ENCODE peak calls at places on chromosomes 16 and 17, in nine cellular contexts. Q, M, I, P, J, N, D, Y and O are unnamed samples.

GRCh38 chr17:67281736-67282135 is 36.7 kb upstream of the HELZ start:
- DNase-seq in P (no peak), N (peak), J (no peak), Q (no peak), M (no peak), Y (no peak), D (no peak), I (no peak), O (no peak)

GRCh38 chr17:39261286-39261685 is 35.5 kb upstream of the STAC2 start:
- DNase-seq in N (no peak), Y (no peak), M (no peak), Q (no peak), J (no peak), I (no peak), D (no peak), P (no peak), O (no peak)

GRCh38 chr17:55155867-55156560 is 108.7 kb upstream of the HLF start:
- DNase-seq in Y (no peak), P (no peak), N (no peak), Q (no peak), I (no peak), J (no peak), D (no peak), M (no peak), O (no peak)

GRCh38 chr17:82980632-82981031 is 98.8 kb upstream of the METRNL start:
- DNase-seq in D (no peak), N (no peak), P (no peak), I (no peak), J (no peak), M (no peak), Q (no peak), Y (no peak), O (no peak)

GRCh38 chr16:3755249-3755648 is 37.9 kb upstream of the TRAP1 start:
- DNase-seq in J (no peak), P (no peak), Q (no peak), D (no peak), M (peak), N (no peak), Y (no peak), I (no peak), O (no peak)

GRCh38 chr17:60102632-60103047 is 23.9 kb upstream of the HEATR6 start:
- DNase-seq in Y (no peak), Q (no peak), D (no peak), P (peak), N (peak), I (peak), J (peak), M (peak), O (no peak)

GRCh38 chr17:74408262-74408661 is 23.6 kb upstream of the GPRC5C start:
- DNase-seq in Y (no peak), N (peak), Q (no peak), M (peak), J (no peak), P (no peak), D (no peak), I (no peak), O (no peak)

GRCh38 chr16:74868501-74868900 is 93.9 kb upstream of the FA2H start:
- DNase-seq in D (no peak), N (peak), M (peak), Y (peak), I (no peak), Q (no peak), P (peak), J (peak), O (no peak)

GRCh38 chr17:42334667-42335066 is 46.4 kb downstream of the STAT5A start:
- DNase-seq in D (no peak), M (no peak), N (no peak), Q (no peak), P (no peak), J (no peak), Y (no peak), I (no peak), O (no peak)

GRCh38 chr16:55144656-55145055 is 179.3 kb upstream of the IRX6 start:
- DNase-seq in P (no peak), D (no peak), I (no peak), N (no peak), M (no peak), J (no peak), Y (no peak), Q (no peak), O (no peak)

GRCh38 chr16:23668225-23668624 is 10.5 kb upstream of the PLK1 start:
- DNase-seq in Q (no peak), Y (no peak), D (no peak), J (peak), M (no peak), P (peak), N (no peak), I (no peak), O (no peak)

GRCh38 chr16:9049241-9049640 is 42.2 kb upstream of the HAPSTR1 start:
- DNase-seq in I (no peak), D (no peak), J (peak), P (peak), Y (no peak), N (peak), M (peak), Q (no peak), O (no peak)

GRCh38 chr17:35578195-35578928 is at the start of gene PEX12:
- DNase-seq in Y (peak), J (peak), M (peak), Q (peak), D (peak), P (peak), I (peak), N (peak), O (peak)

GRCh38 chr16:67499159-67499558 is 15.8 kb upstream of the AGRP start:
- DNase-seq in N (no peak), J (peak), I (no peak), D (no peak), P (no peak), M (no peak), Q (no peak), Y (no peak), O (no peak)

GRCh38 chr16:70804729-70805169 is 3.8 kb upstream of the VAC14 start:
- DNase-seq in N (no peak), D (no peak), J (no peak), I (no peak), Q (no peak), Y (no peak), P (no peak), M (no peak), O (no peak)

GRCh38 chr17:49249890-49250522 is 19.4 kb upstream of the PHOSPHO1 start:
- DNase-seq in P (no peak), M (no peak), I (no peak), J (no peak), D (no peak), N (no peak), Y (no peak), Q (no peak), O (no peak)

GRCh38 chr17:32822996-32823395 is 53.9 kb downstream of the MYO1D start:
- DNase-seq in D (no peak), P (no peak), J (no peak), N (no peak), I (no peak), Q (peak), Y (no peak), M (no peak), O (no peak)

GRCh38 chr17:79003661-79004411 is 5.7 kb downstream of the CANT1 start:
- DNase-seq in Y (no peak), N (no peak), P (no peak), M (no peak), Q (no peak), I (no peak), D (no peak), J (no peak), O (no peak)

GRCh38 chr17:70535986-70536385 is 366.7 kb downstream of the KCNJ2 start:
- DNase-seq in P (no peak), I (no peak), Y (no peak), D (no peak), Q (no peak), N (no peak), M (peak), J (no peak), O (peak)

GRCh38 chr16:47058295-47059086 is 85.0 kb upstream of the DNAJA2 start:
- DNase-seq in I (peak), P (no peak), Y (no peak), D (no peak), N (no peak), M (no peak), Q (peak), J (no peak), O (no peak)

GRCh38 chr16:10987361-10988163 is 43.2 kb downstream of the CLEC16A start:
- DNase-seq in Q (no peak), M (peak), N (no peak), J (no peak), P (no peak), D (no peak), I (no peak), Y (no peak), O (no peak)

GRCh38 chr17:65123757-65124675 is 13.2 kb upstream of the RGS9 start:
- DNase-seq in J (peak), N (peak), Y (no peak), P (peak), M (no peak), Q (no peak), I (peak), D (no peak), O (no peak)

GRCh38 chr16:52676951-52677350 is 130.0 kb upstream of the TOX3 start:
- DNase-seq in I (no peak), Q (no peak), P (no peak), N (peak), D (no peak), Y (no peak), M (no peak), J (no peak), O (no peak)

GRCh38 chr17:73555199-73555810 is 88.9 kb downstream of the SDK2 start:
- DNase-seq in P (no peak), M (no peak), J (no peak), I (no peak), Y (no peak), Q (no peak), D (no peak), N (no peak), O (no peak)

GRCh38 chr17:39794249-39794970 is 56.7 kb downstream of the GRB7 start:
- DNase-seq in P (no peak), D (peak), Y (no peak), N (no peak), I (no peak), Q (no peak), J (no peak), M (no peak), O (no peak)

GRCh38 chr17:36529121-36529520 is 5.5 kb downstream of the MYO19 start:
- DNase-seq in D (no peak), P (peak), M (peak), N (peak), Y (no peak), Q (no peak), J (peak), I (no peak), O (no peak)

GRCh38 chr17:7063518-7064094 is 16.4 kb downstream of the CLEC10A start:
- DNase-seq in M (peak), I (no peak), J (no peak), Q (no peak), P (no peak), N (no peak), D (no peak), Y (no peak), O (no peak)

DNA sequence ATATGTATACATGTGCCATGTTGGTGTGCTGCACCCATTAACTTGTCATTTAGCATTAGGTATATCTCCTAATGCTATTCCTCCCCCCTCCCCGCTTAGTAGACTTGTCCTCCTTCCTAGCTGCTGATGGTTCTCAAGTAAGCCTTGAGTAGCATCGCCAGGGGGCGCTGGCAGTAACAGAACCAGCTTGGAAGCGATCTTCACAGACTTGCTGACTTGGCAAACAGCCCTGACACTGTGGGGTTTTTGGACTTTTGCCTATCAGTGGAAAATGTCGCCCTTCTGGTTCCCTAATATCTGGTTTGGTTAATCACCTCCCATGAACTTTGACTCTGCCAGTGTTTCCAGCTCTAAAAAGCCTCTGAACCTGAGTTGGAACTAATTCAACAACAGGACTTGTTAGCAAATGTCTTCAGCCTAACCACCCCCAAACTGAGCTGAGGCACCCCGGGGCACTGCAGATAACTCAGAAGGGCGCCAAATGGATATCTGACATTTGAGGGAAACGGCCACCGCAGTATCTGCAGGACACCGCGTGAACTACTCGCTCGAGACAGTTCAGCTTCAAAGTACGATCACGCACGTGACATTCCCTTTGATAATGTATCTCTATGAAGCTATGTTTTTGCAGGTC is 15.4 kb upstream of the SPATA32 start:
- DNase-seq in M (peak), Q (peak), P (peak), I (peak), D (peak), J (peak), Y (peak), N (peak), O (peak)
- H3K4me3 ChIP-seq in M (no peak), Q (no peak), P (no peak), I (no peak), D (no peak), J (no peak), Y (no peak), N (no peak), O (no peak)

GRCh38 chr16:65663774-65664173 is 541.9 kb upstream of the CDH11 start:
- DNase-seq in I (no peak), J (no peak), M (peak), N (peak), Q (no peak), P (no peak), D (no peak), Y (no peak), O (no peak)

GRCh38 chr16:65661451-65661850 is 539.6 kb upstream of the CDH11 start:
- DNase-seq in P (no peak), Q (no peak), J (no peak), D (no peak), I (no peak), M (no peak), Y (no peak), N (no peak), O (no peak)

GRCh38 chr16:65662236-65662635 is 540.4 kb upstream of the CDH11 start:
- DNase-seq in Q (no peak), M (no peak), Y (no peak), N (no peak), P (no peak), I (no peak), J (no peak), D (no peak), O (no peak)

GRCh38 chr16:65666132-65666869 is 544.4 kb upstream of the CDH11 start:
- DNase-seq in M (peak), J (no peak), Y (no peak), P (no peak), I (no peak), Q (no peak), D (no peak), N (peak), O (peak)

DNA sequence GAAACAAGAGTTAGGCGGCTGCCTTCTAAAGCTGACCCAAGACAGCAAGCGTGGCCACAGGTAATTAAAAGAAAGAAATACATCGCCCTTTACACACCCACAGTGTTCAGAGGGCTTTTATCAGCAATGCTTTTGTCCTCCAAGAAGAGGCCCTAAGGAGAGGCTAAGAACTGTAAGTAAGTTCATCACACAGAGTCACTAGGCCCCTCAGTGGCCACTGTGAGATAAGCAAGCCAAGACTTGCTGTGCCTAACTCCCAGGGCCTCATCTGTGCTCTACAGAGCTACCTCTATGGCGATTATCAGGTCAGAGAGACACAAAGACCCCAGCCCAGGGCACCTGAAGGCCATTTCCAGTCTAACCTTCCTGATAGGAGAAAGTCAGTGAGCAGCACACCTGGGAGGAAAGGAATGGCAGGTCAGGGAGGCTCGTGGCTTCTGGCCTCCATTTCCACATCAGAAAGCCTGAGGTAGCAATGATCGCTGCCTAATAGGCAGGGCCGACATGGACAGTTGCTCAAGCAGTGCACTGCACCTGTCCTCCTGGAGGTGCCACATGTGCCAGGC is 545.2 kb upstream of the CDH11 start:
- DNase-seq in P (no peak), D (no peak), I (no peak), Q (no peak), J (peak), Y (no peak), M (peak), N (peak), O (peak)
- TF ChIP-seq CTCF in P (peak), D (no peak), I (no peak), Q (no peak), J (no peak), Y (no peak), M (no peak), N (peak), O (peak)

GRCh38 chr17:34173221-34173620 is 81.9 kb upstream of the CCL2 start:
- DNase-seq in N (no peak), I (no peak), J (peak), P (peak), M (peak), Q (no peak), D (no peak), Y (no peak), O (no peak)
- H3K4me3 ChIP-seq in N (no peak), I (no peak), J (no peak), P (no peak), M (no peak), Q (no peak), D (no peak), Y (no peak), O (no peak)

GRCh38 chr16:81855552-81856153 is 76.6 kb downstream of the PLCG2 start:
- DNase-seq in Q (no peak), P (no peak), N (no peak), I (no peak), Y (no peak), J (no peak), D (no peak), M (no peak), O (no peak)
- TF ChIP-seq CTCF in Q (no peak), P (no peak), N (no peak), I (no peak), Y (no peak), J (no peak), D (peak), M (no peak), O (no peak)

DNA sequence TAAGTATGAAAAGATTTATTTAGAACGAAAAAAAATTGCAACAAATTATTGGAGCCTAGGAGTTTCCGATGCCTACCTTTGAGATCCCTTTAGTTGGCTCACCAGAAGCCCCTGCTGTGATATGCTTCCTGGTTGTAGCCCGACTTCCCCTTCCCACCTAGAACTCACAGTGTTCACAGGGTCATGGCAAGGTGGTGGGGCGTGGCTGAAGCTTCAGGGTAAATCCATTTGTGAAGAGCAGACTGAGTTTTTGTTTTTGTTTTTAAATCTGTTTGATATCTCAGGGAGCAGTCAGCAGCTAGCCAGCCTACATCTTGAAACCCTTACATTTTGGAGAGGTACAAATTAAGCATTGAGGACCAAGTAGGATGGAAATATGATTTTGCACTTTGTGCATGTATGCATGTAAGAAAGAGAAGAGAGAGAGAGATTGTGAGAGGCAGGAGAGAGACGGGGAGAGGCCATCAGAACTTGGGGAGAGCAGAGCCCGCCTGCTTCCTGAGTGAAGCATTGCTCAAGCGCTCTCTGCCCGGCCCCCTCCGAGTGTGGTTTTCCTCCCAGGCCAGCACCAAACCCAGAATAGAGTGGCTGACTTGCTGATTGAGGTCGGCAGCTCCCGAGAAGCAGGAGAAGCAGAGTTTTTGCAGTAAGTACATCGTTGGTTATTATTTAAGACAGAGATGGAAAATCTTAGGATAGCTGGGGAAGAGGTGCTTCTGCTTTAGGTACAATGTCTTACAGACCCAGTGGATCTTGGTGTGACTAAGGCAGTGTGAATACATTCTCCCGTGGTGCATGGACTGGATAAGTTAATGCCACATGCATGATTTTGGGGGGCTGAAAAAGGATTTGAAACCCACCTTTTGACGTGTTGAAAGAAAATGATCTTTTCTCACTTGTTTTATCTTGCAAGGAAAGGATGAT is 64.2 kb downstream of the SPECC1 start:
- DNase-seq in N (no peak), Q (peak), M (peak), J (peak), P (no peak), Y (peak), D (no peak), I (peak), O (no peak)
- H3K4me3 ChIP-seq in N (no peak), Q (no peak), M (no peak), J (no peak), P (no peak), Y (peak), D (peak), I (no peak), O (no peak)

GRCh38 chr17:56319531-56319930 is 166.3 kb downstream of the ANKFN1 start:
- DNase-seq in I (no peak), J (peak), M (peak), N (peak), D (no peak), Q (no peak), P (peak), Y (no peak), O (peak)
- TF ChIP-seq CTCF in I (no peak), J (peak), M (peak), N (peak), D (peak), Q (peak), P (peak), Y (no peak), O (peak)

GRCh38 chr16:89051521-89052166 is 42.0 kb upstream of the ACSF3 start:
- DNase-seq in P (no peak), D (no peak), Q (no peak), Y (no peak), M (no peak), I (peak), J (no peak), N (no peak), O (no peak)
- H3K4me3 ChIP-seq in P (no peak), D (no peak), Q (no peak), Y (no peak), M (no peak), I (no peak), J (no peak), N (no peak), O (no peak)